ENCODE peak calls at places on chromosomes 5 and 9, in four cellular contexts. A is substantia nigra, U is GM20000, T is endothelial cell. C is an unnamed sample.

GRCh38 chr9:125544988-125545651 is 161.9 kb downstream of the MAPKAP1 start:
- DNase-seq in U (no peak), A (no peak), T (no peak), C (no peak)

GRCh38 chr9:109722007-109722406 is 58.0 kb upstream of the PALM2AKAP2 start:
- DNase-seq in U (no peak), A (no peak), T (no peak), C (no peak)

GRCh38 chr5:91069364-91069763 is 313.8 kb downstream of the ARRDC3 start:
- DNase-seq in T (no peak), U (no peak), A (no peak), C (no peak)

GRCh38 chr5:33227746-33228145 is 213.0 kb upstream of the TARS1 start:
- DNase-seq in A (no peak), T (no peak), U (no peak), C (no peak)

GRCh38 chr9:26234865-26235264 is 556.6 kb upstream of the TUSC1 start:
- DNase-seq in U (no peak), A (no peak), T (no peak), C (no peak)

GRCh38 chr5:172758077-172758835 is 12.7 kb downstream of the DUSP1 start:
- DNase-seq in T (no peak), U (no peak), A (no peak), C (peak; percentile 20)

GRCh38 chr5:34736445-34737119 is 80.5 kb downstream of the RAI14 start:
- DNase-seq in T (no peak), A (no peak), U (no peak), C (no peak)

GRCh38 chr5:179146277-179146676 is 86.1 kb downstream of the ZNF354C start:
- DNase-seq in A (no peak), U (no peak), T (no peak), C (no peak)

GRCh38 chr5:160260881-160261815 is 31.8 kb downstream of the FABP6 start:
- DNase-seq in T (no peak), A (no peak), U (no peak), C (peak; percentile 63)

GRCh38 chr5:61604626-61605025 is 272.6 kb downstream of the ZSWIM6 start:
- DNase-seq in A (no peak), T (no peak), U (no peak), C (no peak)

GRCh38 chr5:103919526-103919925 is 356.9 kb upstream of the NUDT12 start:
- DNase-seq in U (no peak), T (no peak), A (no peak), C (no peak)

GRCh38 chr5:172173771-172174170 is 14.3 kb downstream of the STK10 start:
- DNase-seq in U (no peak), T (no peak), A (no peak), C (no peak)

GRCh38 chr5:96254980-96255681 is 177.9 kb downstream of the PCSK1 start:
- DNase-seq in T (no peak), U (no peak), A (no peak), C (no peak)

GRCh38 chr5:112024769-112025168 is 267.8 kb upstream of the NREP start:
- DNase-seq in T (no peak), A (no peak), U (no peak), C (no peak)

GRCh38 chr5:33367396-33367795 is 73.4 kb upstream of the TARS1 start:
- DNase-seq in A (no peak), T (no peak), U (no peak), C (no peak)